ENCODE peak calls at places on chromosomes 7 and 10, in five cellular contexts. O, W, D, Z and E are unnamed samples.

GRCh38 chr7:75938921-75939320 is 24.0 kb downstream of the POR start:
- DNase-seq in W (no peak), Z (no peak), D (no peak), O (no peak), E (no peak)

GRCh38 chr7:47988496-47989386 is 9.3 kb upstream of the HUS1 start:
- DNase-seq in O (no peak), D (no peak), W (no peak), Z (no peak), E (no peak)

GRCh38 chr7:41699532-41699931 is 3.4 kb downstream of the INHBA start:
- DNase-seq in Z (no peak), W (no peak), D (peak; percentile 41), O (no peak), E (no peak)

GRCh38 chr7:27419581-27420177 is 177.1 kb downstream of the EVX1 start:
- DNase-seq in O (no peak), Z (no peak), W (no peak), D (no peak), E (no peak)

GRCh38 chr10:23310443-23310842 is 34.2 kb downstream of the C10orf67 start:
- DNase-seq in Z (no peak), D (peak; percentile 60), W (no peak), O (no peak), E (no peak)

GRCh38 chr7:50555594-50556140 is 9.5 kb downstream of the DDC start:
- DNase-seq in W (no peak), O (no peak), D (no peak), Z (no peak), E (no peak)

GRCh38 chr10:102752266-102752930 is 8.7 kb downstream of the WBP1L start:
- DNase-seq in W (no peak), Z (no peak), D (peak; percentile 97), O (peak; percentile 83), E (no peak)

GRCh38 chr10:84296071-84296981 is 32.1 kb upstream of the CCSER2 start:
- DNase-seq in W (no peak), O (no peak), Z (no peak), D (peak; percentile 57), E (no peak)

GRCh38 chr10:24465899-24466615 is 257.1 kb downstream of the KIAA1217 start:
- DNase-seq in D (peak; percentile 88), W (no peak), O (no peak), Z (no peak), E (no peak)

GRCh38 chr7:117001283-117001682 is 48.0 kb downstream of the ST7 start:
- DNase-seq in Z (no peak), O (no peak), W (no peak), D (no peak), E (no peak)

GRCh38 chr7:121000091-121000983 is 11.8 kb downstream of the CPED1 start:
- DNase-seq in W (no peak), Z (no peak), O (no peak), D (no peak), E (no peak)

GRCh38 chr7:73749931-73750776 is 11.6 kb upstream of the ABHD11 start:
- DNase-seq in O (no peak), D (no peak), W (no peak), Z (no peak), E (no peak)

GRCh38 chr7:159200421-159200820 is 55.8 kb upstream of the VIPR2 start:
- DNase-seq in O (no peak), D (no peak), W (no peak), Z (no peak), E (no peak)

GRCh38 chr7:16357474-16357873 is 63.9 kb downstream of the CRPPA start:
- DNase-seq in O (no peak), W (no peak), D (no peak), Z (no peak), E (no peak)

GRCh38 chr10:131127610-131128009 is 183.9 kb downstream of the TCERG1L start:
- DNase-seq in Z (no peak), W (no peak), D (no peak), O (no peak), E (no peak)

GRCh38 chr10:4196948-4197390 is 412.0 kb upstream of the KLF6 start:
- DNase-seq in D (peak; percentile 34), O (no peak), W (no peak), Z (no peak), E (no peak)

GRCh38 chr7:96084880-96085551 is 236.9 kb downstream of the SLC25A13 start:
- DNase-seq in W (no peak), O (no peak), Z (no peak), D (peak; percentile 32), E (no peak)

GRCh38 chr7:28102778-28103177 is 77.8 kb downstream of the JAZF1 start:
- DNase-seq in Z (no peak), W (peak; percentile 57), D (peak; percentile 54), O (no peak), E (no peak)

GRCh38 chr7:47576031-47576908 is 5.6 kb downstream of the TNS3 start:
- DNase-seq in O (peak; percentile 87), W (peak; percentile 87), Z (peak; percentile 64), D (peak; percentile 80), E (peak; percentile 41)

GRCh38 chr10:122310311-122311050 is 39.4 kb downstream of the BTBD16 start:
- DNase-seq in W (no peak), D (no peak), O (no peak), Z (no peak), E (peak; percentile 36)

GRCh38 chr10:132858121-132859081 is 72.5 kb upstream of the NKX6-2 start:
- DNase-seq in D (no peak), Z (peak; percentile 8), W (peak; percentile 28), O (peak; percentile 58), E (no peak)

GRCh38 chr10:52056296-52056695 is 257.8 kb upstream of the DKK1 start:
- DNase-seq in Z (no peak), W (no peak), O (no peak), D (no peak), E (no peak)

GRCh38 chr10:48493083-48493871 is 111.6 kb downstream of the ARHGAP22 start:
- DNase-seq in W (no peak), D (peak; percentile 11), Z (no peak), O (peak; percentile 71), E (no peak)

GRCh38 chr10:12181065-12181775 is 14.5 kb downstream of the NUDT5 start:
- DNase-seq in D (no peak), W (no peak), Z (no peak), O (no peak), E (no peak)

GRCh38 chr7:93006480-93007095 is 111.2 kb downstream of the SAMD9 start:
- DNase-seq in Z (no peak), D (no peak), O (no peak), W (no peak), E (no peak)

GRCh38 chr7:71618281-71618680 is 486.3 kb downstream of the GALNT17 start:
- DNase-seq in Z (no peak), W (no peak), O (no peak), D (peak; percentile 80), E (no peak)

GRCh38 chr7:1020849-1021251 is 23.5 kb upstream of the GPR146 start:
- DNase-seq in O (no peak), D (no peak), W (peak; percentile 43), Z (no peak), E (no peak)
- TF ChIP-seq CTCF in O (peak; percentile 10), D (no peak), W (peak; percentile 14), Z (peak; percentile 24), E (no peak)

DNA sequence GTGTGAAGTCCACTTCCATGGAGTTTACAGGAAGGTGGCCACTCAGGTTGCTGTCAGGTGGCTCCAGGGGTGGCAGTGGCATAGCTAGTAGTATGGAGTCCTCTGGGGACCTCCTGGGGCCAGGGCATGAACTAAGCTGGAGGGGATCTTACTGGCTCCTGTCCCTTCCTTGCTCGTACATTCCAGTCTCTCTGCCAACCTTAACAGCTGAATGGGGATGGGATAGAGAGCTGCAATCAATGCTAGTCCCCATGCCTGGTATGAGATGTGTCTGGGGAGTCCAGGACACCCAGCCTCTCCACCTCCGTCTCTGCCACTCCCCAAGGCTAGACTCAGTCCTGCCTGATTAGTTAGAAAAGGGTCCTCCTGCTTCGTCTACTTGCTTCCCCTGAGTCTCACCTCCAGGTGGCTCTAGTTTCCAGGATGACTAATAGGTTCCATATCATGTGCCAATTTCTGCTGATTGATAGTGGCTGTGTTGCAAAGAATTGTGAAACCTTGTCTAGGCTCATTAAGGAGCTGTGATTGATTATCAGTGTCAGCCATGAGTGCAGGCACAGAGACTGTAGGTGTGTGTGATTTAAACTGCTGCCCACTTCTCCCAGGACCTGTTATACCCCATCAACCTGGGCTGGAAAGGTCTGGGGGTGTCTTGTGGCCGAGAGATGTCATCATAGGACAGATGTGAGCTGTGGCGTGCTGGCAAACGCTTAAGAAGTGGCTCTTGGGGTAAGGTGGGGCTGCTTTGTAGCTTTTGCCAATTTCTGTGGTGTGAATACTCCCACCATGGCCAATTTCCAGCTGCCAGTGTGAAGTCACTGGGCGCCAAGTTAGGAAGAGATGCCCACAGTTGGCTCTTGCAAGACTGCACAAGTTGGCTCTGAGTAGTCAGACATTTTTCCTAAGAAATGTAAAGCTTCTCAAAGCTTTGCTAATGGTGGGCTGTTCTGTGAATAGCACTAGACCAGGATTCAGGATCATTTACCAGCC is 59.8 kb downstream of the COL13A1 start:
- DNase-seq in Z (no peak), O (no peak), D (peak; percentile 82), W (no peak), E (no peak)
- TF ChIP-seq CTCF in Z (peak; percentile 12), O (peak; percentile 23), D (peak; percentile 50), W (peak; percentile 15), E (peak; percentile 39)

GRCh38 chr7:31651234-31651633 is 35.8 kb upstream of the PPP1R17 start:
- DNase-seq in O (no peak), Z (no peak), D (no peak), W (no peak), E (no peak)

GRCh38 chr7:31646969-31647368 is 40.0 kb upstream of the PPP1R17 start:
- DNase-seq in Z (no peak), D (no peak), W (no peak), O (no peak), E (no peak)

GRCh38 chr7:31642681-31643115 is 44.3 kb upstream of the PPP1R17 start:
- DNase-seq in Z (no peak), O (no peak), W (no peak), D (no peak), E (no peak)

GRCh38 chr7:31651800-31652326 is 35.2 kb upstream of the PPP1R17 start:
- DNase-seq in O (no peak), D (no peak), W (no peak), Z (no peak), E (no peak)

GRCh38 chr7:31648288-31648687 is 38.7 kb upstream of the PPP1R17 start:
- DNase-seq in O (no peak), Z (no peak), W (no peak), D (peak; percentile 3), E (no peak)
- TF ChIP-seq CTCF in O (no peak), Z (peak; percentile 45), W (no peak), D (peak; percentile 39), E (peak; percentile 52)

DNA sequence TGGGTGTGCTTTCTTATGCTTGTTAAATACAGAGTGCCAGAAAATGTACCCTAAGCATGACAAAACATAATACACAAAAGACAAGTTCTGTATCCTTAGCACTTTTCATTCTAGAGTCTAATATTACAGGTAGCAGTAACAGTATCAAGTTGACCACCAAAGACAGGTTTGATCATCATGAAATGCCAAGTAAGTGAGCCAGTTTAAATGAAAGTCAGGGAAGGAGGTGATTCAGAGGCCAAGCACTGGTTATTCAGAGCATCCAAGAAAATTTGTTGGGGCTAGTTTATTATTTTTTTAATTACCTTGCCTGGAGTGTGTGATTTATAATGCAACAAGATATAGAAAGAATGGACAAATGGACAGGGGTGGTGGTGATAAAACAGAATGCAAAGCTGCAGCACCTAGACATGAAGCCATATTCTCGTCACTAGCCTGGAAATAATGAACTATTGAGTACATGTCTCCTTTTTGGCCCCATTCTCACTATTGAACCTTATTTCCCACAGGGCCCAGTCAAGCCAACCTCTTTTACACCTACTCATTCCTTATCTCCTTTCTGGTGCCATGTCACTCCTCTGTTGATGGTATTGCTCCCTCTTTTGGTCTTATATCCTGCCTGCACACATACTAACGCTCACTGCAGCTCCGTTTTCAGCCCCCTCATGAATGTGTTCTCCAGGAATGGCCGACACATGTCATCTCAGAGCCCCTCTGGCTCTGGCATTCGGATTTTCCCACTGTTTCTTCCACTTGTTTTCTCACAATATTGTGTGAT is 78.6 kb upstream of the GLCCI1 start:
- DNase-seq in W (no peak), Z (no peak), D (no peak), O (no peak), E (no peak)
- TF ChIP-seq CTCF in W (no peak), Z (no peak), D (no peak), O (no peak), E (no peak)